ENCODE peak calls at places on chromosomes 7 and 10, in four cellular contexts. One of them, this sample, is unnamed.

GRCh38 chr7:30894866-30895408 is 16.7 kb upstream of the AQP1 start:
- DNase-seq in CD8-positive, alpha-beta memory T cell: no peak
- DNase-seq in psoas muscle: no peak
- DNase-seq in stimulated activated CD8-positive, alpha-beta memory T cell treated with anti-CD3 and anti-CD28 coated beads, Interleukin-7, amount 100 ng/mL, for 24 hours: no peak
- DNase-seq in this sample: no peak

GRCh38 chr10:117509573-117509972 is 33.0 kb upstream of the EMX2 start:
- DNase-seq in CD8-positive, alpha-beta memory T cell: no peak
- DNase-seq in psoas muscle: no peak
- DNase-seq in stimulated activated CD8-positive, alpha-beta memory T cell treated with anti-CD3 and anti-CD28 coated beads, Interleukin-7, amount 100 ng/mL, for 24 hours: no peak
- DNase-seq in this sample: no peak

GRCh38 chr7:21261627-21262564 is 166.0 kb upstream of the SP4 start:
- DNase-seq in CD8-positive, alpha-beta memory T cell: peak
- DNase-seq in psoas muscle: no peak
- DNase-seq in stimulated activated CD8-positive, alpha-beta memory T cell treated with anti-CD3 and anti-CD28 coated beads, Interleukin-7, amount 100 ng/mL, for 24 hours: peak
- DNase-seq in this sample: no peak

GRCh38 chr10:73992899-73993788 is 4.8 kb upstream of the VCL start:
- DNase-seq in CD8-positive, alpha-beta memory T cell: no peak
- DNase-seq in psoas muscle: no peak
- DNase-seq in stimulated activated CD8-positive, alpha-beta memory T cell treated with anti-CD3 and anti-CD28 coated beads, Interleukin-7, amount 100 ng/mL, for 24 hours: no peak
- DNase-seq in this sample: no peak

GRCh38 chr10:62503871-62504270 is 129.7 kb downstream of the ZNF365 start:
- DNase-seq in CD8-positive, alpha-beta memory T cell: no peak
- DNase-seq in psoas muscle: no peak
- DNase-seq in stimulated activated CD8-positive, alpha-beta memory T cell treated with anti-CD3 and anti-CD28 coated beads, Interleukin-7, amount 100 ng/mL, for 24 hours: no peak
- DNase-seq in this sample: no peak

GRCh38 chr10:31622993-31623392 is 304.0 kb downstream of the ZEB1 start:
- DNase-seq in CD8-positive, alpha-beta memory T cell: no peak
- DNase-seq in psoas muscle: peak
- DNase-seq in stimulated activated CD8-positive, alpha-beta memory T cell treated with anti-CD3 and anti-CD28 coated beads, Interleukin-7, amount 100 ng/mL, for 24 hours: no peak
- DNase-seq in this sample: no peak

GRCh38 chr10:480928-481551 is 208.4 kb downstream of the DIP2C start:
- DNase-seq in CD8-positive, alpha-beta memory T cell: no peak
- DNase-seq in psoas muscle: peak
- DNase-seq in stimulated activated CD8-positive, alpha-beta memory T cell treated with anti-CD3 and anti-CD28 coated beads, Interleukin-7, amount 100 ng/mL, for 24 hours: no peak
- DNase-seq in this sample: no peak

GRCh38 chr7:155281411-155281969 is 16.2 kb upstream of the INSIG1 start:
- DNase-seq in CD8-positive, alpha-beta memory T cell: no peak
- DNase-seq in psoas muscle: no peak
- DNase-seq in stimulated activated CD8-positive, alpha-beta memory T cell treated with anti-CD3 and anti-CD28 coated beads, Interleukin-7, amount 100 ng/mL, for 24 hours: no peak
- DNase-seq in this sample: no peak

GRCh38 chr7:36021367-36021766 is 131.7 kb upstream of the EEPD1 start:
- DNase-seq in CD8-positive, alpha-beta memory T cell: no peak
- DNase-seq in psoas muscle: no peak
- DNase-seq in stimulated activated CD8-positive, alpha-beta memory T cell treated with anti-CD3 and anti-CD28 coated beads, Interleukin-7, amount 100 ng/mL, for 24 hours: no peak
- DNase-seq in this sample: no peak

GRCh38 chr7:135249901-135250300 is 16.3 kb downstream of the STRA8 start:
- DNase-seq in CD8-positive, alpha-beta memory T cell: no peak
- DNase-seq in psoas muscle: no peak
- DNase-seq in stimulated activated CD8-positive, alpha-beta memory T cell treated with anti-CD3 and anti-CD28 coated beads, Interleukin-7, amount 100 ng/mL, for 24 hours: no peak
- DNase-seq in this sample: no peak

GRCh38 chr10:126233721-126234120 is 154.6 kb downstream of the ADAM12 start:
- DNase-seq in CD8-positive, alpha-beta memory T cell: no peak
- DNase-seq in psoas muscle: no peak
- DNase-seq in stimulated activated CD8-positive, alpha-beta memory T cell treated with anti-CD3 and anti-CD28 coated beads, Interleukin-7, amount 100 ng/mL, for 24 hours: no peak
- DNase-seq in this sample: no peak

GRCh38 chr7:40316176-40316575 is 181.4 kb downstream of the SUGCT start:
- DNase-seq in CD8-positive, alpha-beta memory T cell: no peak
- DNase-seq in psoas muscle: no peak
- DNase-seq in stimulated activated CD8-positive, alpha-beta memory T cell treated with anti-CD3 and anti-CD28 coated beads, Interleukin-7, amount 100 ng/mL, for 24 hours: no peak
- DNase-seq in this sample: no peak

This sample was measured in hypothalamus.